ENCODE peak calls at places on chromosomes 4 and X, in five cellular contexts. X is RWPE1, L is breast epithelium, I is AG10803, E is H9. S is an unnamed sample.

GRCh38 chrX:126770179-126770578 is 49.4 kb upstream of the PRR32 start:
- DNase-seq in X (peak), L (no peak), I (no peak), E (no peak), S (peak)

GRCh38 chr4:73718375-73719373 is 21.7 kb upstream of the CXCL8 start:
- DNase-seq in X (no peak), L (no peak), I (peak), E (no peak), S (no peak)

GRCh38 chr4:113436360-113436759 is 325.2 kb downstream of the CAMK2D start:
- DNase-seq in X (no peak), L (no peak), I (peak), E (no peak), S (peak)

GRCh38 chr4:78121338-78121904 is 64.3 kb downstream of the FRAS1 start:
- DNase-seq in X (no peak), L (no peak), I (no peak), E (no peak), S (no peak)

GRCh38 chr4:119130365-119131065 is 5.1 kb upstream of the MYOZ2 start:
- DNase-seq in X (no peak), L (no peak), I (peak), E (no peak), S (no peak)

GRCh38 chrX:1207496-1208025 is 4.9 kb downstream of the CRLF2 start:
- DNase-seq in X (no peak), L (peak), I (no peak), E (no peak), S (no peak)

GRCh38 chr4:3868841-3869572 is 102.8 kb downstream of the ADRA2C start:
- DNase-seq in X (no peak), L (no peak), I (no peak), E (peak), S (no peak)

GRCh38 chrX:102654696-102655095 is 3.4 kb downstream of the GPRASP1 start:
- DNase-seq in X (no peak), L (no peak), I (no peak), E (no peak), S (no peak)

GRCh38 chr4:143186202-143186601 is 1.5 kb downstream of the USP38 start:
- DNase-seq in X (no peak), L (no peak), I (peak), E (no peak), S (peak)

GRCh38 chr4:56158483-56158882 is 209.7 kb downstream of the CEP135 start:
- DNase-seq in X (no peak), L (no peak), I (no peak), E (no peak), S (no peak)

GRCh38 chr4:45566896-45567603 is 556.8 kb downstream of the GABRG1 start:
- DNase-seq in X (no peak), L (no peak), I (no peak), E (no peak), S (no peak)

GRCh38 chrX:153405426-153405825 is 4.3 kb upstream of the PNMA6E start:
- DNase-seq in X (no peak), L (no peak), I (no peak), E (no peak), S (no peak)

GRCh38 chr4:3009422-3009821 is 46.1 kb downstream of the GRK4 start:
- DNase-seq in X (peak), L (no peak), I (peak), E (peak), S (peak)

GRCh38 chr4:155690044-155690837 is 23.6 kb downstream of the GUCY1A1 start:
- DNase-seq in X (no peak), L (no peak), I (no peak), E (no peak), S (no peak)

GRCh38 chrX:88284844-88285243 is 462.2 kb upstream of the CPXCR1 start:
- DNase-seq in X (no peak), L (peak), I (no peak), E (no peak), S (peak)

GRCh38 chr4:71473541-71474240 is 134.9 kb downstream of the SLC4A4 start:
- DNase-seq in X (no peak), L (no peak), I (peak), E (no peak), S (no peak)

GRCh38 chr4:78569291-78569821 is 17.8 kb downstream of the ANXA3 start:
- DNase-seq in X (peak), L (no peak), I (peak), E (no peak), S (peak)

GRCh38 chr4:74474345-74475099 is 29.6 kb downstream of the AREG start:
- DNase-seq in X (no peak), L (no peak), I (peak), E (no peak), S (peak)

GRCh38 chrX:42746606-42747005 is 31.4 kb downstream of the PPP1R2C start:
- DNase-seq in X (no peak), L (no peak), I (peak), E (no peak), S (no peak)

GRCh38 chrX:122622800-122623199 is 561.3 kb upstream of the GRIA3 start:
- DNase-seq in X (no peak), L (no peak), I (no peak), E (no peak), S (no peak)

GRCh38 chrX:2552621-2553297 is 52.0 kb upstream of the DHRSX start:
- DNase-seq in X (no peak), L (no peak), I (peak), E (no peak), S (peak)

GRCh38 chr4:82797591-82798081 is 960 bp downstream of the SCD5 start:
- DNase-seq in X (peak), L (no peak), I (peak), E (peak), S (peak)

GRCh38 chr4:144176476-144176875 is 36.0 kb upstream of the GYPA start:
- DNase-seq in X (no peak), L (no peak), I (no peak), E (no peak), S (no peak)

GRCh38 chr4:151933122-151933827 is 172.5 kb upstream of the GATB start:
- DNase-seq in X (no peak), L (no peak), I (no peak), E (peak), S (no peak)

GRCh38 chr4:96407651-96408342 is 567.9 kb downstream of the PDHA2 start:
- DNase-seq in X (no peak), L (no peak), I (no peak), E (no peak), S (no peak)

GRCh38 chr4:75708218-75708691 is 16.1 kb upstream of the USO1 start:
- DNase-seq in X (no peak), L (no peak), I (no peak), E (no peak), S (no peak)

GRCh38 chr4:106659386-106659785 is 290.8 kb upstream of the GIMD1 start:
- DNase-seq in X (no peak), L (no peak), I (peak), E (no peak), S (peak)

GRCh38 chrX:12881914-12882313 is 15.0 kb downstream of the TLR7 start:
- DNase-seq in X (no peak), L (no peak), I (no peak), E (no peak), S (no peak)

GRCh38 chr4:121714548-121714947 is 17.8 kb upstream of the ANXA5 start:
- DNase-seq in X (no peak), L (no peak), I (no peak), E (no peak), S (peak)

GRCh38 chrX:8254386-8254785 is 83.3 kb upstream of the VCX2 start:
- DNase-seq in X (no peak), L (no peak), I (no peak), E (no peak), S (no peak)

GRCh38 chr4:48792348-48793006 is 12.4 kb upstream of the FRYL start:
- DNase-seq in X (no peak), L (no peak), I (no peak), E (no peak), S (no peak)
- TF ChIP-seq CTCF in X (no peak), L (no peak), I (no peak), E (no peak), S (no peak)

GRCh38 chr4:127965062-127965802 is at the start of the genes ABHD18 and MFSD8:
- DNase-seq in X (peak), L (peak), I (peak), E (peak), S (peak)
- TF ChIP-seq CTCF in X (peak), L (peak), I (peak), E (peak), S (peak)

GRCh38 chrX:116284383-116284782 is 113.8 kb downstream of the AGTR2 start:
- DNase-seq in X (peak), L (no peak), I (no peak), E (no peak), S (peak)

GRCh38 chrX:116281106-116281505 is 110.6 kb downstream of the AGTR2 start:
- DNase-seq in X (no peak), L (no peak), I (no peak), E (no peak), S (no peak)

GRCh38 chrX:116289592-116289991 is 119.0 kb downstream of the AGTR2 start:
- DNase-seq in X (no peak), L (no peak), I (no peak), E (no peak), S (no peak)

GRCh38 chrX:116290359-116290758 is 119.8 kb downstream of the AGTR2 start:
- DNase-seq in X (no peak), L (no peak), I (no peak), E (no peak), S (no peak)

GRCh38 chrX:116285506-116285905 is 115.0 kb downstream of the AGTR2 start:
- DNase-seq in X (no peak), L (no peak), I (no peak), E (no peak), S (no peak)
- TF ChIP-seq CTCF in X (no peak), L (no peak), I (no peak), E (no peak), S (no peak)

GRCh38 chrX:20412871-20413486 is 146.3 kb upstream of the RPS6KA3 start:
- DNase-seq in X (no peak), L (no peak), I (no peak), E (no peak), S (no peak)
- TF ChIP-seq CTCF in X (no peak), L (no peak), I (no peak), E (no peak), S (no peak)

GRCh38 chr4:1856071-1856919 is at the start of gene LETM1:
- DNase-seq in X (peak), L (peak), I (peak), E (peak), S (peak)
- TF ChIP-seq CTCF in X (peak), L (no peak), I (peak), E (no peak), S (peak)

GRCh38 chr4:18075823-18076433 is 54.4 kb upstream of the LCORL start:
- DNase-seq in X (no peak), L (no peak), I (no peak), E (peak), S (peak)
- TF ChIP-seq CTCF in X (peak), L (no peak), I (no peak), E (peak), S (no peak)

DNA sequence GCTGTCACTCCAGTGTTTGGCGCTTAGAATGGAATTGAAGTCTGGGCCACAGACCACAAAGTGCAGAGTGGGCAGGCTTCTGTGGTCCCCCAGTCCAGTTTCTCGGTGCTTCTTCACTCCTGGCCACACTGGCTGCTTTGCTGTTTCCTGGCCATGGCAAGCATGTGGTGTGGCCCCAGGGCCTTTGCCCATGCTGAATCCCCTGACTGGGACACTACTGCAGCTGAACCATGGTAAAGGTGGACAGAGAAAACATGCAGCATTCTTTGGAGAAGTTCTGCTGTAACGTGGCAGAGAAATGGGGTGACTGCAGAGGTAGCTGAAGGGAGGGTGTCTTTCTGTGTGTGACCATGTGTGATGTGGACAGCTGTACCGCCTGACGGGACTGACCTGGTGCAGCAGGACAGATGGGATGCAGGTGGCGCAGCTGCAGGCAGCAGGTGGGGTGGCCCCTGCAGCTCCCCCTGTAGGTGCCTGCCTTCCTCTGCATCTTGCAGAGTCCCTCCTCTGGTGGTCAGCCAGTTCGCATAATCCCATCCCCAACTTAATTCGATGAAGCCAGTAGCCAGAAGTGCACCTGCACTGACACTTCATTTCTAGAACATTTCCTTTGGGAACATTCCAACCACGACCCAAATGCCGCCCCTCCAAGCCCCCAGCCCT is 13.2 kb upstream of the S100P start:
- DNase-seq in X (no peak), L (no peak), I (no peak), E (peak), S (no peak)
- TF ChIP-seq CTCF in X (no peak), L (no peak), I (no peak), E (peak), S (peak)

S was measured in MCF 10A.